ENCODE peak calls at places on chromosomes 1 and 21, in six cellular contexts. K is NCI-H2029, Z is NCI-H1092 treated with DMSO at 0.1 percent for 48 hours, Y is NCI-H1694 treated with DMSO at 0.1 percent for 48 hours, D is hypothalamus, F is T47D. C is an unnamed sample.

GRCh38 chr1:246569248-246570238 is 3.3 kb downstream of the CNST start:
- DNase-seq in Y (no peak), K (peak), F (no peak), D (no peak), Z (no peak), C (no peak)

GRCh38 chr1:106944721-106945120 is 111.8 kb upstream of the PRMT6 start:
- DNase-seq in D (no peak), Z (no peak), F (no peak), Y (no peak), K (no peak), C (no peak)

GRCh38 chr1:10852486-10852885 is 56.0 kb upstream of the CASZ1 start:
- DNase-seq in D (no peak), Y (no peak), K (no peak), F (no peak), Z (no peak), C (no peak)

GRCh38 chr1:17878837-17879236 is 123.7 kb downstream of the ACTL8 start:
- DNase-seq in Z (no peak), F (no peak), Y (no peak), K (no peak), D (no peak), C (no peak)

GRCh38 chr1:155454096-155454495 is 108.5 kb downstream of the ASH1L start:
- DNase-seq in D (no peak), F (no peak), K (no peak), Z (no peak), Y (no peak), C (no peak)

GRCh38 chr1:150142083-150142482 is 7.6 kb upstream of the PLEKHO1 start:
- DNase-seq in D (no peak), F (no peak), Z (no peak), Y (no peak), K (no peak), C (no peak)

GRCh38 chr1:153507926-153508583 is 27.7 kb downstream of the S100A6 start:
- DNase-seq in D (no peak), K (no peak), Z (no peak), F (no peak), Y (no peak), C (no peak)

GRCh38 chr1:29245876-29246275 is 9.6 kb downstream of the PTPRU start:
- DNase-seq in Z (peak), D (peak), Y (peak), K (no peak), F (peak), C (peak)

GRCh38 chr1:225818229-225818628 is 8.3 kb downstream of the EPHX1 start:
- DNase-seq in F (no peak), K (no peak), Y (no peak), D (no peak), Z (no peak), C (no peak)

GRCh38 chr21:38819719-38820147 is 14.0 kb downstream of the ETS2 start:
- DNase-seq in Z (no peak), Y (no peak), K (no peak), D (no peak), F (peak), C (no peak)

GRCh38 chr1:234481771-234482170 is 2.8 kb upstream of the TARBP1 start:
- DNase-seq in K (no peak), D (no peak), Z (no peak), Y (no peak), F (no peak), C (no peak)

GRCh38 chr1:203807211-203807610 is 11.8 kb downstream of the ZBED6 start:
- DNase-seq in Z (no peak), D (no peak), K (no peak), F (no peak), Y (no peak), C (no peak)

GRCh38 chr1:236568285-236568894 is 35.9 kb downstream of the HEATR1 start:
- DNase-seq in F (no peak), D (no peak), K (no peak), Z (no peak), Y (no peak), C (no peak)

GRCh38 chr1:234782057-234782800 is 172.3 kb upstream of the IRF2BP2 start:
- DNase-seq in F (no peak), D (no peak), K (no peak), Y (no peak), Z (no peak), C (no peak)

GRCh38 chr1:52365091-52365745 is 787 bp downstream of the CC2D1B start:
- DNase-seq in Y (no peak), F (peak), D (peak), Z (peak), K (peak), C (peak)

GRCh38 chr1:181739214-181739613 is 255.9 kb downstream of the CACNA1E start:
- DNase-seq in Z (no peak), K (no peak), Y (no peak), F (no peak), D (no peak), C (peak)

GRCh38 chr1:221025391-221026355 is 146.4 kb downstream of the HLX start:
- DNase-seq in D (no peak), Z (no peak), K (no peak), Y (peak), F (no peak), C (no peak)

GRCh38 chr1:35345439-35345981 is 77.0 kb downstream of the ZMYM4 start:
- DNase-seq in Z (no peak), K (no peak), F (no peak), Y (no peak), D (no peak), C (no peak)

GRCh38 chr21:29080454-29080930 is 7.0 kb upstream of the CCT8 start:
- DNase-seq in Y (no peak), K (peak), F (no peak), Z (no peak), D (no peak), C (no peak)

GRCh38 chr1:186884266-186884665 is 55.5 kb downstream of the PLA2G4A start:
- DNase-seq in D (no peak), Y (no peak), K (no peak), F (no peak), Z (no peak), C (no peak)

GRCh38 chr1:46315669-46316403 is 12.3 kb downstream of the UQCRH start:
- DNase-seq in K (no peak), D (no peak), F (no peak), Z (no peak), Y (no peak), C (no peak)

GRCh38 chr1:18264450-18265000 is 156.9 kb downstream of the IGSF21 start:
- DNase-seq in Y (no peak), F (no peak), Z (no peak), D (no peak), K (no peak), C (no peak)

GRCh38 chr1:101298663-101299062 is 61.8 kb downstream of the S1PR1 start:
- DNase-seq in Z (no peak), K (no peak), D (no peak), Y (no peak), F (no peak), C (no peak)

GRCh38 chr1:89907669-89908293 is 86.9 kb downstream of the LRRC8D start:
- DNase-seq in F (no peak), Z (no peak), D (no peak), Y (no peak), K (no peak), C (no peak)

GRCh38 chr21:38702196-38702595 is 103.5 kb upstream of the ETS2 start:
- DNase-seq in F (no peak), Z (peak), D (no peak), Y (no peak), K (no peak), C (no peak)

GRCh38 chr1:179814513-179814838 is 63.1 kb downstream of the TOR1AIP2 start:
- DNase-seq in Z (no peak), F (peak), K (peak), D (no peak), Y (no peak), C (no peak)

GRCh38 chr1:156089704-156090103 is 7.4 kb upstream of the MEX3A start:
- DNase-seq in F (no peak), D (no peak), Y (no peak), Z (peak), K (no peak), C (no peak)

GRCh38 chr1:221708076-221708571 is 33.8 kb downstream of the DUSP10 start:
- DNase-seq in F (no peak), D (peak), Z (no peak), Y (peak), K (no peak), C (no peak)

GRCh38 chr1:72579629-72580028 is 297.3 kb upstream of the NEGR1 start:
- DNase-seq in D (no peak), Z (no peak), K (no peak), Y (no peak), F (no peak), C (no peak)

GRCh38 chr1:227372662-227373061 is 54.4 kb upstream of the CDC42BPA start:
- DNase-seq in Y (no peak), Z (peak), K (peak), D (no peak), F (no peak), C (no peak)

C was measured in head of caudate nucleus.